ENCODE peak calls at places on chromosomes 16 and 17, in nine cellular contexts. P is A549, O is psoas muscle, W is thoracic aorta, S is HFFc6, T is GM13977, N is activated B cell treated with CpG ODN at 0.5 μM for 24 hours, V is lower leg skin, X is GM12865. H is an unnamed sample.
A peak's percentile ranks its signal among the peaks of the same experiment; 100 is the strongest.

GRCh38 chr17:18314059-18314730 is 599 bp downstream of the TOP3A start:
- DNase-seq in T (no peak), S (no peak), W (no peak), N (no peak), O (no peak), X (no peak), P (no peak), V (no peak), H (no peak)

GRCh38 chr17:76623271-76624146 is 20.0 kb downstream of the ST6GALNAC1 start:
- DNase-seq in S (peak; percentile 52), T (peak; percentile 87), N (peak; percentile 68), O (peak; percentile 78), V (peak; percentile 52), P (peak; percentile 91), W (peak; percentile 20), X (peak; percentile 75), H (peak; percentile 69)

GRCh38 chr17:339193-340061 is 13.2 kb downstream of the RPH3AL start:
- DNase-seq in V (no peak), T (no peak), W (no peak), X (no peak), P (no peak), O (no peak), S (no peak), N (no peak), H (no peak)

GRCh38 chr17:82937411-82938371 is 97.9 kb upstream of the ZNF750 start:
- DNase-seq in W (no peak), V (no peak), S (no peak), N (no peak), P (no peak), O (peak; percentile 6), X (no peak), T (no peak), H (no peak)

GRCh38 chr17:76498886-76499667 is 2.1 kb downstream of the RHBDF2 start:
- DNase-seq in W (no peak), S (no peak), P (peak; percentile 53), V (no peak), T (peak; percentile 53), N (no peak), X (peak; percentile 89), O (no peak), H (no peak)

GRCh38 chr17:64278614-64279013 is 15.6 kb upstream of the TEX2 start:
- DNase-seq in X (peak; percentile 44), P (no peak), V (no peak), S (no peak), N (no peak), W (no peak), T (no peak), O (no peak), H (no peak)

GRCh38 chr17:29163563-29163962 is 16.6 kb downstream of the MYO18A start:
- DNase-seq in W (no peak), N (no peak), V (no peak), S (no peak), X (no peak), T (no peak), O (no peak), P (no peak), H (no peak)

GRCh38 chr16:85182286-85182685 is 70.0 kb upstream of the CIBAR2 start:
- DNase-seq in X (no peak), T (no peak), P (no peak), N (no peak), V (no peak), O (no peak), S (no peak), W (no peak), H (no peak)

GRCh38 chr17:36198831-36199465 is 2.4 kb upstream of the CCL3L1 start:
- DNase-seq in N (no peak), W (no peak), T (no peak), O (no peak), V (no peak), S (no peak), X (peak; percentile 78), P (no peak), H (no peak)

GRCh38 chr17:77405867-77406513 is 265.2 kb downstream of the SEC14L1 start:
- DNase-seq in P (no peak), S (no peak), X (no peak), W (no peak), N (peak; percentile 61), V (no peak), T (no peak), O (no peak), H (no peak)

GRCh38 chr17:27596571-27597187 is 34.3 kb upstream of the LGALS9 start:
- DNase-seq in S (no peak), V (no peak), T (no peak), P (no peak), W (no peak), N (no peak), O (no peak), X (no peak), H (no peak)

GRCh38 chr16:34802848-34803599 is 1343.6 kb downstream of the TP53TG3F start:
- DNase-seq in V (no peak), W (no peak), X (no peak), N (no peak), S (no peak), O (peak; percentile 8), T (peak; percentile 0), P (no peak), H (no peak)

GRCh38 chr17:56172517-56172982 is 19.3 kb downstream of the ANKFN1 start:
- DNase-seq in V (no peak), O (peak; percentile 69), W (no peak), X (no peak), T (no peak), P (no peak), N (no peak), S (peak; percentile 43), H (no peak)

GRCh38 chr17:56173958-56174357 is 20.7 kb downstream of the ANKFN1 start:
- DNase-seq in P (no peak), X (no peak), W (no peak), T (no peak), O (no peak), V (no peak), S (peak; percentile 27), N (no peak), H (no peak)

GRCh38 chr17:56174421-56174820 is 21.1 kb downstream of the ANKFN1 start:
- DNase-seq in T (no peak), X (no peak), S (no peak), V (no peak), N (no peak), O (no peak), W (no peak), P (no peak), H (no peak)

GRCh38 chr17:56171186-56171959 is 18.1 kb downstream of the ANKFN1 start:
- DNase-seq in W (no peak), P (no peak), O (no peak), V (no peak), N (no peak), X (no peak), S (peak; percentile 33), T (no peak), H (no peak)

GRCh38 chr17:56173026-56173425 is 19.8 kb downstream of the ANKFN1 start:
- DNase-seq in N (no peak), W (no peak), T (no peak), O (no peak), X (no peak), S (no peak), V (no peak), P (no peak), H (no peak)
- TF ChIP-seq CTCF in N (no peak), W (no peak), T (no peak), O (peak; percentile 15), X (no peak), S (no peak), V (no peak), P (no peak), H (no peak)

DNA sequence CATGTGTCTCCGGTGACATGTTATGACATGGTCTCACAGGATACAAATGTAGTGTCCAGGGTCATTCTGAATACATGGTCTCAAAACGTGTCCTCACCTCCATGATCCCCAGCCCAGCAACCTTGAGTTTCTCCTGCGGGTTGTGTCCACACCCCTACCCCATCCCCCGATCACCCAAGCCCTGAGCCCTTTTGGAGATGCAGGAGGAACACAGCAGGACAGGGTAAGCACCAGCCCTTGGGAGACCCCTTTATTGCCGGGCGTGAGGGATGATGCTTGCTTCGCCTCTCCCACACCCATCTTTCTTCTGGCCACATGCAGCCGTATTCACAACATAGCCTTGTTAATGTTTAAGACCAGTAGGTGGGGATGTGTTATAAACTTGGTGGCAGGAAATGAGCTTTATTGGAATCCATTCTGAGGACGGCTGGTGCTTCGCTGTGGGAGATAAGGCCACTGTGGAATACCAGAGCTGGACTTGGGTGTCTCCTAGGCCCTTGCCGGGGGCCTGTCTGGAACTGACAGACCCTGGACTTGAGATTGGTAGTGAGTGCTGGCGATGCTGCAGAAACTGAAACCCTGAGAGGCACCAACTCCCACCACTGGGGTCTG is 5.5 kb downstream of the TMEM132E start:
- DNase-seq in S (peak; percentile 41), X (peak; percentile 2), T (no peak), N (no peak), W (no peak), O (no peak), V (no peak), P (peak; percentile 49), H (no peak)
- TF ChIP-seq CTCF in S (peak; percentile 54), X (no peak), T (no peak), N (no peak), W (no peak), O (no peak), V (no peak), P (peak; percentile 27), H (no peak)

DNA sequence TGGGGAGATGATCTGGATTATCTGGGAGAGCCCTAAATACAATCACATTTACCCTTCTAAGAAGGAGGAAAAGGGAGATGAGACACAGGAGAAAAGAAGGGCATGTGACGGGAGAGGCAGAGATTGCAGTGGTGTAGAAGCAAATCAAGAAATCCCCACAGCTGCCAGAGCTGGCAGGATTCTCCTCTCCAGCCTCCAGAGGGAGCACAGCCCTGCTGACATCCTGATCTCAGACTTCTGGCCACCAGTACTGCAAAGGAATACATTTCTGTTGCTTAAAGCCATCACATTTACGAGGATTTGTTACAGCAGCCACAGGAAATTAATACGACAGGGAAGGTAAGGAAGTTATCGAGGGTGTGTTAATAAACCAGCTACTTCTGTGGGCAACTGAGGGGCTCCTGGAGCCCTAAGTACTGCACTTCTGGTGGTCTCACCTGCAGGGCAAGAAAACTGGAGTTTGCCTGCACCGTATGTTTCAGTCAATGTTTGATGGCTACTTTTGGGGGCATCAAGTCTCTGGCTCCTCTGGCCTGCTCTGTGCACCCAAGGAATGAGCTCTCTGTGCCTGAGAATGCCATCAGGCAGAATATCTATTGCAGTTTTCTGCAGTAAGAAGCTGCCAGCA is 22.9 kb upstream of the CDH13 start:
- DNase-seq in V (peak; percentile 53), T (no peak), X (peak; percentile 21), P (no peak), S (peak; percentile 68), O (peak; percentile 25), W (no peak), N (no peak), H (no peak)
- TF ChIP-seq CTCF in V (no peak), T (peak; percentile 16), X (peak; percentile 20), P (no peak), S (peak; percentile 79), O (peak; percentile 71), W (peak; percentile 76), N (no peak), H (peak; percentile 70)

GRCh38 chr17:73560661-73561060 is 83.6 kb downstream of the SDK2 start:
- DNase-seq in T (no peak), O (no peak), V (no peak), X (no peak), P (no peak), N (no peak), S (no peak), W (no peak), H (no peak)
- TF ChIP-seq CTCF in T (no peak), O (no peak), V (no peak), X (no peak), P (no peak), N (no peak), S (no peak), W (no peak), H (peak; percentile 8)